ENCODE peak calls at places on chromosome 9, in seven cellular contexts. One of them, this sample, is unnamed.

GRCh38 chr9:20495133-20495532 is 127.2 kb downstream of the MLLT3 start:
- DNase-seq in Kasumi-1: no peak
- DNase-seq in mesothelial cell of epicardium: no peak
- DNase-seq in activated T-cell treated with anti-CD3 and anti-CD28 coated beads, Interleukin-2, amount 50 U/mL, for 4 hours: no peak
- DNase-seq in activated CD8-positive, alpha-beta memory T cell treated with anti-CD3 and anti-CD28 coated beads, Interleukin-2, amount 50 U/mL, for 4 hours: no peak
- DNase-seq in stimulated activated CD4-positive, alpha-beta T cell treated with anti-CD3 and anti-CD28 coated beads, Interleukin-2, amount 100 ng/mL, for 48 hours: no peak
- DNase-seq in NCI-H2107: no peak
- DNase-seq in this sample: no peak

GRCh38 chr9:126319651-126320050 is 7.0 kb upstream of the MVB12B start:
- DNase-seq in Kasumi-1: no peak
- DNase-seq in mesothelial cell of epicardium: no peak
- DNase-seq in activated T-cell treated with anti-CD3 and anti-CD28 coated beads, Interleukin-2, amount 50 U/mL, for 4 hours: no peak
- DNase-seq in activated CD8-positive, alpha-beta memory T cell treated with anti-CD3 and anti-CD28 coated beads, Interleukin-2, amount 50 U/mL, for 4 hours: no peak
- DNase-seq in stimulated activated CD4-positive, alpha-beta T cell treated with anti-CD3 and anti-CD28 coated beads, Interleukin-2, amount 100 ng/mL, for 48 hours: no peak
- DNase-seq in NCI-H2107: no peak
- DNase-seq in this sample: no peak

GRCh38 chr9:89083626-89084025 is 92.4 kb downstream of the S1PR3 start:
- DNase-seq in Kasumi-1: no peak
- DNase-seq in mesothelial cell of epicardium: no peak
- DNase-seq in activated T-cell treated with anti-CD3 and anti-CD28 coated beads, Interleukin-2, amount 50 U/mL, for 4 hours: no peak
- DNase-seq in activated CD8-positive, alpha-beta memory T cell treated with anti-CD3 and anti-CD28 coated beads, Interleukin-2, amount 50 U/mL, for 4 hours: no peak
- DNase-seq in stimulated activated CD4-positive, alpha-beta T cell treated with anti-CD3 and anti-CD28 coated beads, Interleukin-2, amount 100 ng/mL, for 48 hours: no peak
- DNase-seq in NCI-H2107: no peak
- DNase-seq in this sample: no peak

GRCh38 chr9:125405938-125406811 is 144.5 kb downstream of the GAPVD1 start:
- DNase-seq in Kasumi-1: no peak
- DNase-seq in mesothelial cell of epicardium: no peak
- DNase-seq in activated T-cell treated with anti-CD3 and anti-CD28 coated beads, Interleukin-2, amount 50 U/mL, for 4 hours: no peak
- DNase-seq in activated CD8-positive, alpha-beta memory T cell treated with anti-CD3 and anti-CD28 coated beads, Interleukin-2, amount 50 U/mL, for 4 hours: no peak
- DNase-seq in stimulated activated CD4-positive, alpha-beta T cell treated with anti-CD3 and anti-CD28 coated beads, Interleukin-2, amount 100 ng/mL, for 48 hours: no peak
- DNase-seq in NCI-H2107: no peak
- DNase-seq in this sample: no peak

GRCh38 chr9:15293727-15294405 is 13.2 kb downstream of the TTC39B start:
- DNase-seq in Kasumi-1: no peak
- DNase-seq in mesothelial cell of epicardium: no peak
- DNase-seq in activated T-cell treated with anti-CD3 and anti-CD28 coated beads, Interleukin-2, amount 50 U/mL, for 4 hours: no peak
- DNase-seq in activated CD8-positive, alpha-beta memory T cell treated with anti-CD3 and anti-CD28 coated beads, Interleukin-2, amount 50 U/mL, for 4 hours: no peak
- DNase-seq in stimulated activated CD4-positive, alpha-beta T cell treated with anti-CD3 and anti-CD28 coated beads, Interleukin-2, amount 100 ng/mL, for 48 hours: no peak
- DNase-seq in NCI-H2107: no peak
- DNase-seq in this sample: no peak

GRCh38 chr9:37339945-37340344 is 82.6 kb upstream of the GRHPR start:
- DNase-seq in Kasumi-1: no peak
- DNase-seq in mesothelial cell of epicardium: no peak
- DNase-seq in activated T-cell treated with anti-CD3 and anti-CD28 coated beads, Interleukin-2, amount 50 U/mL, for 4 hours: no peak
- DNase-seq in activated CD8-positive, alpha-beta memory T cell treated with anti-CD3 and anti-CD28 coated beads, Interleukin-2, amount 50 U/mL, for 4 hours: no peak
- DNase-seq in stimulated activated CD4-positive, alpha-beta T cell treated with anti-CD3 and anti-CD28 coated beads, Interleukin-2, amount 100 ng/mL, for 48 hours: no peak
- DNase-seq in NCI-H2107: no peak
- DNase-seq in this sample: no peak

GRCh38 chr9:72363226-72363625 is 1.8 kb downstream of the ZFAND5 start:
- DNase-seq in Kasumi-1: no peak
- DNase-seq in mesothelial cell of epicardium: no peak
- DNase-seq in activated T-cell treated with anti-CD3 and anti-CD28 coated beads, Interleukin-2, amount 50 U/mL, for 4 hours: no peak
- DNase-seq in activated CD8-positive, alpha-beta memory T cell treated with anti-CD3 and anti-CD28 coated beads, Interleukin-2, amount 50 U/mL, for 4 hours: no peak
- DNase-seq in stimulated activated CD4-positive, alpha-beta T cell treated with anti-CD3 and anti-CD28 coated beads, Interleukin-2, amount 100 ng/mL, for 48 hours: no peak
- DNase-seq in NCI-H2107: no peak
- DNase-seq in this sample: peak; percentile 58

GRCh38 chr9:108412755-108413154 is 443.0 kb downstream of the ACTL7B start:
- DNase-seq in Kasumi-1: no peak
- DNase-seq in mesothelial cell of epicardium: no peak
- DNase-seq in activated T-cell treated with anti-CD3 and anti-CD28 coated beads, Interleukin-2, amount 50 U/mL, for 4 hours: no peak
- DNase-seq in activated CD8-positive, alpha-beta memory T cell treated with anti-CD3 and anti-CD28 coated beads, Interleukin-2, amount 50 U/mL, for 4 hours: no peak
- DNase-seq in stimulated activated CD4-positive, alpha-beta T cell treated with anti-CD3 and anti-CD28 coated beads, Interleukin-2, amount 100 ng/mL, for 48 hours: no peak
- DNase-seq in NCI-H2107: no peak
- DNase-seq in this sample: no peak

GRCh38 chr9:18544456-18544855 is 70.5 kb downstream of the ADAMTSL1 start:
- DNase-seq in Kasumi-1: no peak
- DNase-seq in mesothelial cell of epicardium: no peak
- DNase-seq in activated T-cell treated with anti-CD3 and anti-CD28 coated beads, Interleukin-2, amount 50 U/mL, for 4 hours: no peak
- DNase-seq in activated CD8-positive, alpha-beta memory T cell treated with anti-CD3 and anti-CD28 coated beads, Interleukin-2, amount 50 U/mL, for 4 hours: no peak
- DNase-seq in stimulated activated CD4-positive, alpha-beta T cell treated with anti-CD3 and anti-CD28 coated beads, Interleukin-2, amount 100 ng/mL, for 48 hours: no peak
- DNase-seq in NCI-H2107: no peak
- DNase-seq in this sample: no peak

GRCh38 chr9:107784235-107784958 is 294.8 kb upstream of the KLF4 start:
- DNase-seq in Kasumi-1: peak; percentile 6
- DNase-seq in mesothelial cell of epicardium: no peak
- DNase-seq in activated T-cell treated with anti-CD3 and anti-CD28 coated beads, Interleukin-2, amount 50 U/mL, for 4 hours: no peak
- DNase-seq in activated CD8-positive, alpha-beta memory T cell treated with anti-CD3 and anti-CD28 coated beads, Interleukin-2, amount 50 U/mL, for 4 hours: no peak
- DNase-seq in stimulated activated CD4-positive, alpha-beta T cell treated with anti-CD3 and anti-CD28 coated beads, Interleukin-2, amount 100 ng/mL, for 48 hours: no peak
- DNase-seq in NCI-H2107: no peak
- DNase-seq in this sample: no peak

GRCh38 chr9:132548971-132549649 is 33.3 kb upstream of the BARHL1 start:
- DNase-seq in Kasumi-1: no peak
- DNase-seq in mesothelial cell of epicardium: no peak
- DNase-seq in activated T-cell treated with anti-CD3 and anti-CD28 coated beads, Interleukin-2, amount 50 U/mL, for 4 hours: no peak
- DNase-seq in activated CD8-positive, alpha-beta memory T cell treated with anti-CD3 and anti-CD28 coated beads, Interleukin-2, amount 50 U/mL, for 4 hours: no peak
- DNase-seq in stimulated activated CD4-positive, alpha-beta T cell treated with anti-CD3 and anti-CD28 coated beads, Interleukin-2, amount 100 ng/mL, for 48 hours: no peak
- DNase-seq in NCI-H2107: no peak
- DNase-seq in this sample: no peak

GRCh38 chr9:109903515-109904138 is 123.6 kb downstream of the PALM2AKAP2 start:
- DNase-seq in Kasumi-1: peak; percentile 68
- DNase-seq in mesothelial cell of epicardium: peak; percentile 35
- DNase-seq in activated T-cell treated with anti-CD3 and anti-CD28 coated beads, Interleukin-2, amount 50 U/mL, for 4 hours: peak; percentile 38
- DNase-seq in activated CD8-positive, alpha-beta memory T cell treated with anti-CD3 and anti-CD28 coated beads, Interleukin-2, amount 50 U/mL, for 4 hours: peak; percentile 26
- DNase-seq in stimulated activated CD4-positive, alpha-beta T cell treated with anti-CD3 and anti-CD28 coated beads, Interleukin-2, amount 100 ng/mL, for 48 hours: peak; percentile 50
- DNase-seq in NCI-H2107: peak; percentile 28
- DNase-seq in this sample: peak; percentile 54

GRCh38 chr9:119802621-119803020 is 433.4 kb upstream of the BRINP1 start:
- DNase-seq in Kasumi-1: no peak
- DNase-seq in mesothelial cell of epicardium: no peak
- DNase-seq in activated T-cell treated with anti-CD3 and anti-CD28 coated beads, Interleukin-2, amount 50 U/mL, for 4 hours: no peak
- DNase-seq in activated CD8-positive, alpha-beta memory T cell treated with anti-CD3 and anti-CD28 coated beads, Interleukin-2, amount 50 U/mL, for 4 hours: no peak
- DNase-seq in stimulated activated CD4-positive, alpha-beta T cell treated with anti-CD3 and anti-CD28 coated beads, Interleukin-2, amount 100 ng/mL, for 48 hours: no peak
- DNase-seq in NCI-H2107: no peak
- DNase-seq in this sample: peak; percentile 84

GRCh38 chr9:32590898-32591297 is 17.9 kb upstream of the NDUFB6 start:
- DNase-seq in Kasumi-1: no peak
- DNase-seq in mesothelial cell of epicardium: no peak
- DNase-seq in activated T-cell treated with anti-CD3 and anti-CD28 coated beads, Interleukin-2, amount 50 U/mL, for 4 hours: no peak
- DNase-seq in activated CD8-positive, alpha-beta memory T cell treated with anti-CD3 and anti-CD28 coated beads, Interleukin-2, amount 50 U/mL, for 4 hours: no peak
- DNase-seq in stimulated activated CD4-positive, alpha-beta T cell treated with anti-CD3 and anti-CD28 coated beads, Interleukin-2, amount 100 ng/mL, for 48 hours: no peak
- DNase-seq in NCI-H2107: no peak
- DNase-seq in this sample: no peak

GRCh38 chr9:107034831-107035230 is 171.9 kb downstream of the ZNF462 start:
- DNase-seq in Kasumi-1: no peak
- DNase-seq in mesothelial cell of epicardium: no peak
- DNase-seq in activated T-cell treated with anti-CD3 and anti-CD28 coated beads, Interleukin-2, amount 50 U/mL, for 4 hours: no peak
- DNase-seq in activated CD8-positive, alpha-beta memory T cell treated with anti-CD3 and anti-CD28 coated beads, Interleukin-2, amount 50 U/mL, for 4 hours: no peak
- DNase-seq in stimulated activated CD4-positive, alpha-beta T cell treated with anti-CD3 and anti-CD28 coated beads, Interleukin-2, amount 100 ng/mL, for 48 hours: no peak
- DNase-seq in NCI-H2107: no peak
- DNase-seq in this sample: no peak

GRCh38 chr9:84170521-84171141 is 169.9 kb downstream of the SLC28A3 start:
- DNase-seq in Kasumi-1: no peak
- DNase-seq in mesothelial cell of epicardium: no peak
- DNase-seq in activated T-cell treated with anti-CD3 and anti-CD28 coated beads, Interleukin-2, amount 50 U/mL, for 4 hours: no peak
- DNase-seq in activated CD8-positive, alpha-beta memory T cell treated with anti-CD3 and anti-CD28 coated beads, Interleukin-2, amount 50 U/mL, for 4 hours: no peak
- DNase-seq in stimulated activated CD4-positive, alpha-beta T cell treated with anti-CD3 and anti-CD28 coated beads, Interleukin-2, amount 100 ng/mL, for 48 hours: no peak
- DNase-seq in NCI-H2107: peak; percentile 62
- DNase-seq in this sample: no peak

GRCh38 chr9:113409883-113410206 is 630 bp downstream of the POLE3 start:
- DNase-seq in Kasumi-1: no peak
- DNase-seq in mesothelial cell of epicardium: no peak
- DNase-seq in activated T-cell treated with anti-CD3 and anti-CD28 coated beads, Interleukin-2, amount 50 U/mL, for 4 hours: no peak
- DNase-seq in activated CD8-positive, alpha-beta memory T cell treated with anti-CD3 and anti-CD28 coated beads, Interleukin-2, amount 50 U/mL, for 4 hours: no peak
- DNase-seq in stimulated activated CD4-positive, alpha-beta T cell treated with anti-CD3 and anti-CD28 coated beads, Interleukin-2, amount 100 ng/mL, for 48 hours: no peak
- DNase-seq in NCI-H2107: no peak
- DNase-seq in this sample: no peak

GRCh38 chr9:136225748-136226679 is 19.6 kb downstream of the QSOX2 start:
- DNase-seq in Kasumi-1: peak; percentile 37
- DNase-seq in mesothelial cell of epicardium: peak; percentile 60
- DNase-seq in activated T-cell treated with anti-CD3 and anti-CD28 coated beads, Interleukin-2, amount 50 U/mL, for 4 hours: peak; percentile 63
- DNase-seq in activated CD8-positive, alpha-beta memory T cell treated with anti-CD3 and anti-CD28 coated beads, Interleukin-2, amount 50 U/mL, for 4 hours: peak; percentile 67
- DNase-seq in stimulated activated CD4-positive, alpha-beta T cell treated with anti-CD3 and anti-CD28 coated beads, Interleukin-2, amount 100 ng/mL, for 48 hours: peak; percentile 73
- DNase-seq in NCI-H2107: peak; percentile 69
- DNase-seq in this sample: no peak

GRCh38 chr9:126499005-126499910 is 114.5 kb upstream of the LMX1B start:
- DNase-seq in Kasumi-1: peak; percentile 43
- DNase-seq in mesothelial cell of epicardium: no peak
- DNase-seq in activated T-cell treated with anti-CD3 and anti-CD28 coated beads, Interleukin-2, amount 50 U/mL, for 4 hours: peak; percentile 40
- DNase-seq in activated CD8-positive, alpha-beta memory T cell treated with anti-CD3 and anti-CD28 coated beads, Interleukin-2, amount 50 U/mL, for 4 hours: peak; percentile 44
- DNase-seq in stimulated activated CD4-positive, alpha-beta T cell treated with anti-CD3 and anti-CD28 coated beads, Interleukin-2, amount 100 ng/mL, for 48 hours: peak; percentile 54
- DNase-seq in NCI-H2107: no peak
- DNase-seq in this sample: no peak

GRCh38 chr9:14447103-14447502 is 133.2 kb upstream of the NFIB start:
- DNase-seq in Kasumi-1: no peak
- DNase-seq in mesothelial cell of epicardium: no peak
- DNase-seq in activated T-cell treated with anti-CD3 and anti-CD28 coated beads, Interleukin-2, amount 50 U/mL, for 4 hours: no peak
- DNase-seq in activated CD8-positive, alpha-beta memory T cell treated with anti-CD3 and anti-CD28 coated beads, Interleukin-2, amount 50 U/mL, for 4 hours: no peak
- DNase-seq in stimulated activated CD4-positive, alpha-beta T cell treated with anti-CD3 and anti-CD28 coated beads, Interleukin-2, amount 100 ng/mL, for 48 hours: no peak
- DNase-seq in NCI-H2107: no peak
- DNase-seq in this sample: no peak

GRCh38 chr9:16152276-16153065 is 599.6 kb downstream of the CCDC171 start:
- DNase-seq in Kasumi-1: no peak
- DNase-seq in mesothelial cell of epicardium: no peak
- DNase-seq in activated T-cell treated with anti-CD3 and anti-CD28 coated beads, Interleukin-2, amount 50 U/mL, for 4 hours: no peak
- DNase-seq in activated CD8-positive, alpha-beta memory T cell treated with anti-CD3 and anti-CD28 coated beads, Interleukin-2, amount 50 U/mL, for 4 hours: no peak
- DNase-seq in stimulated activated CD4-positive, alpha-beta T cell treated with anti-CD3 and anti-CD28 coated beads, Interleukin-2, amount 100 ng/mL, for 48 hours: no peak
- DNase-seq in NCI-H2107: no peak
- DNase-seq in this sample: no peak

GRCh38 chr9:127912296-127912695 is 4.5 kb downstream of the ST6GALNAC4 start:
- DNase-seq in Kasumi-1: no peak
- DNase-seq in mesothelial cell of epicardium: no peak
- DNase-seq in activated T-cell treated with anti-CD3 and anti-CD28 coated beads, Interleukin-2, amount 50 U/mL, for 4 hours: no peak
- DNase-seq in activated CD8-positive, alpha-beta memory T cell treated with anti-CD3 and anti-CD28 coated beads, Interleukin-2, amount 50 U/mL, for 4 hours: no peak
- DNase-seq in stimulated activated CD4-positive, alpha-beta T cell treated with anti-CD3 and anti-CD28 coated beads, Interleukin-2, amount 100 ng/mL, for 48 hours: no peak
- DNase-seq in NCI-H2107: no peak
- DNase-seq in this sample: no peak

GRCh38 chr9:91033802-91034201 is 232.2 kb downstream of the SYK start:
- DNase-seq in Kasumi-1: peak; percentile 5
- DNase-seq in mesothelial cell of epicardium: no peak
- DNase-seq in activated T-cell treated with anti-CD3 and anti-CD28 coated beads, Interleukin-2, amount 50 U/mL, for 4 hours: peak; percentile 66
- DNase-seq in activated CD8-positive, alpha-beta memory T cell treated with anti-CD3 and anti-CD28 coated beads, Interleukin-2, amount 50 U/mL, for 4 hours: peak; percentile 71
- DNase-seq in stimulated activated CD4-positive, alpha-beta T cell treated with anti-CD3 and anti-CD28 coated beads, Interleukin-2, amount 100 ng/mL, for 48 hours: peak; percentile 83
- DNase-seq in NCI-H2107: no peak
- DNase-seq in this sample: no peak

GRCh38 chr9:4833781-4834560 is 41.2 kb downstream of the RCL1 start:
- DNase-seq in Kasumi-1: no peak
- DNase-seq in mesothelial cell of epicardium: no peak
- DNase-seq in activated T-cell treated with anti-CD3 and anti-CD28 coated beads, Interleukin-2, amount 50 U/mL, for 4 hours: no peak
- DNase-seq in activated CD8-positive, alpha-beta memory T cell treated with anti-CD3 and anti-CD28 coated beads, Interleukin-2, amount 50 U/mL, for 4 hours: no peak
- DNase-seq in stimulated activated CD4-positive, alpha-beta T cell treated with anti-CD3 and anti-CD28 coated beads, Interleukin-2, amount 100 ng/mL, for 48 hours: no peak
- DNase-seq in NCI-H2107: no peak
- DNase-seq in this sample: no peak

GRCh38 chr9:111789881-111790280 is 4.9 kb downstream of the SHOC1 start:
- DNase-seq in Kasumi-1: no peak
- DNase-seq in mesothelial cell of epicardium: no peak
- DNase-seq in activated T-cell treated with anti-CD3 and anti-CD28 coated beads, Interleukin-2, amount 50 U/mL, for 4 hours: no peak
- DNase-seq in activated CD8-positive, alpha-beta memory T cell treated with anti-CD3 and anti-CD28 coated beads, Interleukin-2, amount 50 U/mL, for 4 hours: no peak
- DNase-seq in stimulated activated CD4-positive, alpha-beta T cell treated with anti-CD3 and anti-CD28 coated beads, Interleukin-2, amount 100 ng/mL, for 48 hours: no peak
- DNase-seq in NCI-H2107: no peak
- DNase-seq in this sample: no peak

GRCh38 chr9:2657427-2657826 is 35.8 kb downstream of the VLDLR start:
- DNase-seq in Kasumi-1: peak; percentile 27
- DNase-seq in mesothelial cell of epicardium: no peak
- DNase-seq in activated T-cell treated with anti-CD3 and anti-CD28 coated beads, Interleukin-2, amount 50 U/mL, for 4 hours: no peak
- DNase-seq in activated CD8-positive, alpha-beta memory T cell treated with anti-CD3 and anti-CD28 coated beads, Interleukin-2, amount 50 U/mL, for 4 hours: peak; percentile 15
- DNase-seq in stimulated activated CD4-positive, alpha-beta T cell treated with anti-CD3 and anti-CD28 coated beads, Interleukin-2, amount 100 ng/mL, for 48 hours: no peak
- DNase-seq in NCI-H2107: no peak
- DNase-seq in this sample: no peak

GRCh38 chr9:114448706-114449105 is 56.6 kb downstream of the WHRN start:
- DNase-seq in Kasumi-1: no peak
- DNase-seq in mesothelial cell of epicardium: no peak
- DNase-seq in activated T-cell treated with anti-CD3 and anti-CD28 coated beads, Interleukin-2, amount 50 U/mL, for 4 hours: no peak
- DNase-seq in activated CD8-positive, alpha-beta memory T cell treated with anti-CD3 and anti-CD28 coated beads, Interleukin-2, amount 50 U/mL, for 4 hours: no peak
- DNase-seq in stimulated activated CD4-positive, alpha-beta T cell treated with anti-CD3 and anti-CD28 coated beads, Interleukin-2, amount 100 ng/mL, for 48 hours: no peak
- DNase-seq in NCI-H2107: no peak
- DNase-seq in this sample: no peak

GRCh38 chr9:106920701-106921283 is 57.8 kb downstream of the ZNF462 start:
- DNase-seq in Kasumi-1: no peak
- DNase-seq in mesothelial cell of epicardium: no peak
- DNase-seq in activated T-cell treated with anti-CD3 and anti-CD28 coated beads, Interleukin-2, amount 50 U/mL, for 4 hours: no peak
- DNase-seq in activated CD8-positive, alpha-beta memory T cell treated with anti-CD3 and anti-CD28 coated beads, Interleukin-2, amount 50 U/mL, for 4 hours: no peak
- DNase-seq in stimulated activated CD4-positive, alpha-beta T cell treated with anti-CD3 and anti-CD28 coated beads, Interleukin-2, amount 100 ng/mL, for 48 hours: no peak
- DNase-seq in NCI-H2107: no peak
- DNase-seq in this sample: peak; percentile 89

GRCh38 chr9:28584542-28584941 is 1011.3 kb upstream of the C9orf72 start:
- DNase-seq in Kasumi-1: no peak
- DNase-seq in mesothelial cell of epicardium: no peak
- DNase-seq in activated T-cell treated with anti-CD3 and anti-CD28 coated beads, Interleukin-2, amount 50 U/mL, for 4 hours: no peak
- DNase-seq in activated CD8-positive, alpha-beta memory T cell treated with anti-CD3 and anti-CD28 coated beads, Interleukin-2, amount 50 U/mL, for 4 hours: no peak
- DNase-seq in stimulated activated CD4-positive, alpha-beta T cell treated with anti-CD3 and anti-CD28 coated beads, Interleukin-2, amount 100 ng/mL, for 48 hours: no peak
- DNase-seq in NCI-H2107: no peak
- DNase-seq in this sample: no peak

GRCh38 chr9:38443181-38443580 is 18.9 kb upstream of the IGFBPL1 start:
- DNase-seq in Kasumi-1: no peak
- DNase-seq in mesothelial cell of epicardium: no peak
- DNase-seq in activated T-cell treated with anti-CD3 and anti-CD28 coated beads, Interleukin-2, amount 50 U/mL, for 4 hours: no peak
- DNase-seq in activated CD8-positive, alpha-beta memory T cell treated with anti-CD3 and anti-CD28 coated beads, Interleukin-2, amount 50 U/mL, for 4 hours: no peak
- DNase-seq in stimulated activated CD4-positive, alpha-beta T cell treated with anti-CD3 and anti-CD28 coated beads, Interleukin-2, amount 100 ng/mL, for 48 hours: no peak
- DNase-seq in NCI-H2107: no peak
- DNase-seq in this sample: no peak

GRCh38 chr9:114616684-114617520 is 5.8 kb downstream of the TMEM268 start:
- DNase-seq in Kasumi-1: peak; percentile 70
- DNase-seq in mesothelial cell of epicardium: no peak
- DNase-seq in activated T-cell treated with anti-CD3 and anti-CD28 coated beads, Interleukin-2, amount 50 U/mL, for 4 hours: no peak
- DNase-seq in activated CD8-positive, alpha-beta memory T cell treated with anti-CD3 and anti-CD28 coated beads, Interleukin-2, amount 50 U/mL, for 4 hours: no peak
- DNase-seq in stimulated activated CD4-positive, alpha-beta T cell treated with anti-CD3 and anti-CD28 coated beads, Interleukin-2, amount 100 ng/mL, for 48 hours: no peak
- DNase-seq in NCI-H2107: no peak
- DNase-seq in this sample: peak; percentile 42

GRCh38 chr9:89218040-89218928 is 39.7 kb upstream of the SHC3 start:
- DNase-seq in Kasumi-1: no peak
- DNase-seq in mesothelial cell of epicardium: no peak
- DNase-seq in activated T-cell treated with anti-CD3 and anti-CD28 coated beads, Interleukin-2, amount 50 U/mL, for 4 hours: no peak
- DNase-seq in activated CD8-positive, alpha-beta memory T cell treated with anti-CD3 and anti-CD28 coated beads, Interleukin-2, amount 50 U/mL, for 4 hours: no peak
- DNase-seq in stimulated activated CD4-positive, alpha-beta T cell treated with anti-CD3 and anti-CD28 coated beads, Interleukin-2, amount 100 ng/mL, for 48 hours: no peak
- DNase-seq in NCI-H2107: no peak
- DNase-seq in this sample: no peak

GRCh38 chr9:26561928-26562327 is 330.7 kb downstream of the CAAP1 start:
- DNase-seq in Kasumi-1: no peak
- DNase-seq in mesothelial cell of epicardium: no peak
- DNase-seq in activated T-cell treated with anti-CD3 and anti-CD28 coated beads, Interleukin-2, amount 50 U/mL, for 4 hours: no peak
- DNase-seq in activated CD8-positive, alpha-beta memory T cell treated with anti-CD3 and anti-CD28 coated beads, Interleukin-2, amount 50 U/mL, for 4 hours: no peak
- DNase-seq in stimulated activated CD4-positive, alpha-beta T cell treated with anti-CD3 and anti-CD28 coated beads, Interleukin-2, amount 100 ng/mL, for 48 hours: no peak
- DNase-seq in NCI-H2107: no peak
- DNase-seq in this sample: no peak

GRCh38 chr9:29312327-29312726 is 1739.0 kb upstream of the C9orf72 start:
- DNase-seq in Kasumi-1: no peak
- DNase-seq in mesothelial cell of epicardium: no peak
- DNase-seq in activated T-cell treated with anti-CD3 and anti-CD28 coated beads, Interleukin-2, amount 50 U/mL, for 4 hours: no peak
- DNase-seq in activated CD8-positive, alpha-beta memory T cell treated with anti-CD3 and anti-CD28 coated beads, Interleukin-2, amount 50 U/mL, for 4 hours: no peak
- DNase-seq in stimulated activated CD4-positive, alpha-beta T cell treated with anti-CD3 and anti-CD28 coated beads, Interleukin-2, amount 100 ng/mL, for 48 hours: no peak
- DNase-seq in NCI-H2107: no peak
- DNase-seq in this sample: no peak

GRCh38 chr9:110623462-110624025 is 44.0 kb upstream of the SVEP1 start:
- DNase-seq in Kasumi-1: peak; percentile 66
- DNase-seq in mesothelial cell of epicardium: no peak
- DNase-seq in activated T-cell treated with anti-CD3 and anti-CD28 coated beads, Interleukin-2, amount 50 U/mL, for 4 hours: no peak
- DNase-seq in activated CD8-positive, alpha-beta memory T cell treated with anti-CD3 and anti-CD28 coated beads, Interleukin-2, amount 50 U/mL, for 4 hours: no peak
- DNase-seq in stimulated activated CD4-positive, alpha-beta T cell treated with anti-CD3 and anti-CD28 coated beads, Interleukin-2, amount 100 ng/mL, for 48 hours: peak; percentile 11
- DNase-seq in NCI-H2107: peak; percentile 7
- DNase-seq in this sample: peak; percentile 77

GRCh38 chr9:136088939-136089696 is 6.0 kb downstream of the NACC2 start:
- DNase-seq in Kasumi-1: no peak
- DNase-seq in mesothelial cell of epicardium: no peak
- DNase-seq in activated T-cell treated with anti-CD3 and anti-CD28 coated beads, Interleukin-2, amount 50 U/mL, for 4 hours: no peak
- DNase-seq in activated CD8-positive, alpha-beta memory T cell treated with anti-CD3 and anti-CD28 coated beads, Interleukin-2, amount 50 U/mL, for 4 hours: no peak
- DNase-seq in stimulated activated CD4-positive, alpha-beta T cell treated with anti-CD3 and anti-CD28 coated beads, Interleukin-2, amount 100 ng/mL, for 48 hours: no peak
- DNase-seq in NCI-H2107: no peak
- DNase-seq in this sample: no peak

This sample was measured in globus pallidus.